ENCODE peak calls at places on chromosomes 5 and 9, in eight cellular contexts. M, E, Q, C, J, L, A and K are unnamed samples.

GRCh38 chr5:157744055-157745011 is 821 bp downstream of the LSM11 start:
- DNase-seq in M (no peak), L (no peak), C (peak; percentile 70), E (no peak), J (no peak), A (no peak), Q (peak; percentile 23), K (peak; percentile 26)

GRCh38 chr5:157820593-157821252 is 38.2 kb downstream of the CLINT1 start:
- DNase-seq in C (no peak), Q (no peak), E (no peak), M (peak; percentile 20), L (no peak), J (peak; percentile 53), A (no peak), K (no peak)

GRCh38 chr9:104858271-104858670 is 69.7 kb downstream of the ABCA1 start:
- DNase-seq in M (no peak), A (no peak), Q (no peak), J (no peak), C (no peak), E (no peak), L (no peak), K (no peak)

GRCh38 chr9:81416476-81417298 is 272.7 kb downstream of the TLE1 start:
- DNase-seq in L (no peak), M (no peak), E (no peak), J (no peak), Q (no peak), A (no peak), C (no peak), K (no peak)

GRCh38 chr9:110890416-110890815 is 147.9 kb downstream of the LPAR1 start:
- DNase-seq in A (no peak), Q (no peak), M (no peak), E (no peak), L (no peak), C (no peak), J (no peak), K (no peak)

GRCh38 chr9:128322342-128323191 is at the start of the genes COQ4 and TRUB2:
- DNase-seq in E (peak; percentile 97), M (peak; percentile 97), C (peak; percentile 96), Q (peak; percentile 95), A (peak; percentile 95), L (peak; percentile 82), J (peak; percentile 93), K (peak; percentile 93)

GRCh38 chr5:64987768-64988167 is 219.0 kb downstream of the CWC27 start:
- DNase-seq in M (no peak), A (no peak), J (no peak), E (no peak), L (no peak), Q (no peak), C (no peak), K (no peak)

GRCh38 chr9:92980085-92980745 is 32.9 kb downstream of the FGD3 start:
- DNase-seq in L (no peak), Q (no peak), C (no peak), M (no peak), E (no peak), A (no peak), J (no peak), K (no peak)

GRCh38 chr5:94024625-94025024 is 283.2 kb upstream of the POU5F2 start:
- DNase-seq in M (no peak), E (no peak), L (no peak), C (no peak), J (no peak), Q (no peak), A (no peak), K (no peak)

GRCh38 chr5:96377167-96377566 is 55.9 kb downstream of the PCSK1 start:
- DNase-seq in A (no peak), J (no peak), Q (no peak), E (no peak), C (no peak), L (no peak), M (no peak), K (no peak)
- TF ChIP-seq EP300 in A (no peak), J (no peak), Q (no peak), E (no peak), C (no peak), L (no peak), M (no peak), K (no peak)

GRCh38 chr9:74117731-74118130 is 379.4 kb upstream of the RORB start:
- DNase-seq in J (no peak), E (no peak), M (no peak), L (no peak), A (no peak), C (no peak), Q (no peak), K (no peak)

GRCh38 chr9:74120061-74120460 is 377.1 kb upstream of the RORB start:
- DNase-seq in L (no peak), A (no peak), Q (no peak), E (no peak), J (no peak), M (no peak), C (no peak), K (no peak)

GRCh38 chr9:74122229-74122628 is 374.9 kb upstream of the RORB start:
- DNase-seq in J (no peak), E (no peak), A (no peak), M (no peak), C (no peak), Q (no peak), L (no peak), K (no peak)

GRCh38 chr9:74122661-74123060 is 374.5 kb upstream of the RORB start:
- DNase-seq in J (no peak), A (no peak), M (no peak), Q (no peak), L (no peak), C (no peak), E (no peak), K (no peak)

GRCh38 chr9:74120470-74120869 is 376.7 kb upstream of the RORB start:
- DNase-seq in L (no peak), Q (no peak), C (no peak), M (no peak), A (no peak), J (no peak), E (no peak), K (no peak)
- H3K4me1 ChIP-seq in L (no peaks in the 10 kb centered on the region), Q (no peaks in the 10 kb centered on the region), C (no peaks in the 10 kb centered on the region), M (no peaks in the 10 kb centered on the region), A (no peaks in the 10 kb centered on the region), J (no peaks in the 10 kb centered on the region), E (no peaks in the 10 kb centered on the region), K (no peaks in the 10 kb centered on the region)

GRCh38 chr5:523658-524441 is 399 bp downstream of the SLC9A3 start:
- DNase-seq in C (no peak), L (no peak), Q (no peak), E (no peak), J (no peak), A (no peak), M (no peak), K (no peak)
- TF ChIP-seq POLR2A in C (no peak), L (no peak), Q (no peak), E (no peak), J (peak; percentile 60), A (no peak), M (no peak), K (no peak)

GRCh38 chr5:169946743-169947142 is 33.6 kb downstream of the INSYN2B start:
- DNase-seq in C (no peak), M (no peak), J (no peak), Q (no peak), L (no peak), A (no peak), E (no peak), K (no peak)

GRCh38 chr5:169944115-169944514 is 36.2 kb downstream of the INSYN2B start:
- DNase-seq in L (no peak), E (no peak), C (no peak), J (no peak), A (no peak), M (no peak), Q (no peak), K (no peak)

GRCh38 chr5:169944922-169945675 is 35.2 kb downstream of the INSYN2B start:
- DNase-seq in M (no peak), C (no peak), E (no peak), J (peak; percentile 12), A (no peak), Q (no peak), L (no peak), K (no peak)

GRCh38 chr5:169942181-169942580 is 38.1 kb downstream of the INSYN2B start:
- DNase-seq in M (no peak), L (no peak), A (no peak), E (no peak), Q (no peak), J (no peak), C (no peak), K (no peak)

GRCh38 chr5:169945831-169946261 is 34.4 kb downstream of the INSYN2B start:
- DNase-seq in A (peak; percentile 26), E (peak; percentile 66), Q (no peak), C (peak; percentile 80), L (no peak), M (no peak), J (peak; percentile 8), K (peak; percentile 55)
- TF ChIP-seq EP300 in A (no peak), E (no peak), Q (no peak), C (no peak), L (no peak), M (no peak), J (no peak), K (no peak)

GRCh38 chr9:134396825-134397224 is 70.6 kb downstream of the RXRA start:
- DNase-seq in L (no peak), A (no peak), C (no peak), E (no peak), J (no peak), M (no peak), Q (no peak), K (no peak)

GRCh38 chr9:134395002-134395517 is 68.8 kb downstream of the RXRA start:
- DNase-seq in M (no peak), C (no peak), Q (no peak), J (no peak), E (no peak), L (no peak), A (no peak), K (no peak)

GRCh38 chr9:134396258-134396742 is 70.0 kb downstream of the RXRA start:
- DNase-seq in J (no peak), A (no peak), M (no peak), C (no peak), Q (peak; percentile 51), L (peak; percentile 72), E (no peak), K (no peak)

GRCh38 chr9:134393582-134394280 is 67.5 kb downstream of the RXRA start:
- DNase-seq in L (no peak), J (no peak), E (no peak), A (no peak), M (no peak), Q (no peak), C (no peak), K (no peak)

GRCh38 chr9:134395727-134396257 is 69.5 kb downstream of the RXRA start:
- DNase-seq in J (no peak), C (no peak), A (no peak), M (no peak), E (no peak), L (no peak), Q (no peak), K (no peak)
- H3K4me1 ChIP-seq in J (peaks cover 87% of the 10 kb centered on the region), C (peaks cover 74% of the 10 kb centered on the region), A (peaks cover 81% of the 10 kb centered on the region), M (peaks cover 3% of the 10 kb centered on the region), E (peaks cover 50% of the 10 kb centered on the region), L (peaks cover 49% of the 10 kb centered on the region), Q (peaks cover 25% of the 10 kb centered on the region), K (peaks cover 13% of the 10 kb centered on the region)